ENCODE peak calls at places on chromosomes 4 and X, in five cellular contexts. J is astrocyte of the spinal cord; L is activated effector memory CD4-positive, alpha-beta T cell treated with Interleukin-2 at 50 U/mL for 16 hours; K is cerebellar cortex; O is fibroblast of pulmonary artery. N is an unnamed sample.

GRCh38 chr4:14280567-14280966 is 653.0 kb upstream of the BOD1L1 start:
- DNase-seq in J (no peak), K (no peak), O (no peak), L (no peak), N (no peak)

GRCh38 chr4:140098481-140099132 is 55.4 kb downstream of the MAML3 start:
- DNase-seq in L (no peak), K (no peak), O (peak), J (peak), N (peak)

GRCh38 chr4:128596844-128597243 is 212.7 kb upstream of the JADE1 start:
- DNase-seq in K (no peak), O (no peak), L (no peak), J (peak), N (no peak)

GRCh38 chrX:30278365-30278764 is 30.8 kb downstream of the NR0B1 start:
- DNase-seq in J (peak), K (no peak), L (no peak), O (peak), N (peak)

GRCh38 chr4:1053080-1053661 is 41.7 kb downstream of the FGFRL1 start:
- DNase-seq in L (no peak), J (no peak), K (no peak), O (peak), N (no peak)

GRCh38 chrX:7139202-7140081 is 8.1 kb upstream of the STS start:
- DNase-seq in K (no peak), L (no peak), O (peak), J (peak), N (peak)

GRCh38 chr4:13537011-13537831 is 7.1 kb downstream of the NKX3-2 start:
- DNase-seq in K (no peak), L (no peak), O (no peak), J (no peak), N (no peak)

GRCh38 chrX:150504399-150505186 is 63.8 kb upstream of the MTM1 start:
- DNase-seq in L (no peak), J (peak), O (no peak), K (peak), N (no peak)

GRCh38 chr4:85573270-85573669 is 98.3 kb downstream of the ARHGAP24 start:
- DNase-seq in L (no peak), O (no peak), K (no peak), J (no peak), N (no peak)

N was measured in iris pigment epithelial cell.